ENCODE peak calls at places on chromosomes 5 and 9, in eight cellular contexts. N is CD8-positive, alpha-beta T cell; M is ascending aorta; C is stomach; I is astrocyte; V is heart left ventricle; Q is pancreas; E is WERI-Rb-1. K is an unnamed sample.

GRCh38 chr5:174793684-174794328 is 69.4 kb downstream of the MSX2 start:
- DNase-seq in N (peak), M (peak), C (peak), I (peak), V (peak), Q (peak), E (peak), K (peak)

GRCh38 chr5:133290669-133291235 is 238.9 kb downstream of the HSPA4 start:
- DNase-seq in N (no peak), M (no peak), C (no peak), I (no peak), V (no peak), Q (no peak), E (no peak), K (no peak)

GRCh38 chr9:3337515-3337914 is 188.3 kb downstream of the RFX3 start:
- DNase-seq in N (no peak), M (no peak), C (no peak), I (peak), V (peak), Q (no peak), E (no peak), K (peak)

GRCh38 chr9:108296056-108296455 is 559.7 kb downstream of the ACTL7B start:
- DNase-seq in N (no peak), M (no peak), C (no peak), I (peak), V (no peak), Q (no peak), E (no peak), K (peak)

GRCh38 chr5:14853685-14854084 is 17.9 kb downstream of the ANKH start:
- DNase-seq in N (no peak), M (no peak), C (no peak), I (no peak), V (no peak), Q (no peak), E (no peak), K (no peak)

GRCh38 chr5:132495672-132496630 is 5.4 kb upstream of the IRF1 start:
- DNase-seq in N (peak), M (peak), C (peak), I (peak), V (peak), Q (peak), E (peak), K (peak)

GRCh38 chr5:123813937-123814624 is 302.1 kb downstream of the CSNK1G3 start:
- DNase-seq in N (no peak), M (no peak), C (no peak), I (peak), V (no peak), Q (no peak), E (peak), K (no peak)

GRCh38 chr9:98856982-98857381 is 49.5 kb downstream of the GALNT12 start:
- DNase-seq in N (no peak), M (no peak), C (no peak), I (peak), V (no peak), Q (no peak), E (no peak), K (no peak)

GRCh38 chr9:93588641-93589609 is 12.5 kb downstream of the PHF2 start:
- DNase-seq in N (no peak), M (no peak), C (no peak), I (peak), V (no peak), Q (no peak), E (no peak), K (peak)

GRCh38 chr9:136902259-136902821 is 16.0 kb downstream of the TRAF2 start:
- DNase-seq in N (peak), M (peak), C (peak), I (peak), V (peak), Q (peak), E (no peak), K (peak)

GRCh38 chr9:71857159-71857558 is 53.8 kb downstream of the ABHD17B start:
- DNase-seq in N (no peak), M (no peak), C (no peak), I (no peak), V (no peak), Q (no peak), E (no peak), K (no peak)

GRCh38 chr5:178992291-178992895 is 2.7 kb downstream of the GRM6 start:
- DNase-seq in N (no peak), M (no peak), C (no peak), I (no peak), V (no peak), Q (no peak), E (peak), K (no peak)
- TF ChIP-seq CTCF in N (no peak), M (no peak), C (no peak), I (no peak), V (no peak), Q (no peak), E (no peak), K (no peak)

GRCh38 chr5:59543826-59544442 is 349.6 kb downstream of the PDE4D start:
- DNase-seq in N (no peak), M (no peak), C (no peak), I (no peak), V (no peak), Q (no peak), E (no peak), K (no peak)
- H3K27ac ChIP-seq in N (no peak), M (peak), C (no peak), I (no peak), V (no peak), Q (peak), E (no peak), K (no peak)

GRCh38 chr9:34564617-34565016 is 24.9 kb downstream of the CNTFR start:
- DNase-seq in N (no peak), M (no peak), C (no peak), I (no peak), V (no peak), Q (no peak), E (no peak), K (no peak)

GRCh38 chr9:34560574-34561229 is 28.8 kb downstream of the CNTFR start:
- DNase-seq in N (no peak), M (no peak), C (peak), I (no peak), V (no peak), Q (no peak), E (no peak), K (no peak)

GRCh38 chr9:34563262-34563661 is 26.3 kb downstream of the CNTFR start:
- DNase-seq in N (no peak), M (no peak), C (no peak), I (no peak), V (no peak), Q (no peak), E (no peak), K (no peak)

GRCh38 chr9:34559616-34560546 is 29.6 kb downstream of the CNTFR start:
- DNase-seq in N (no peak), M (no peak), C (peak), I (peak), V (peak), Q (no peak), E (peak), K (peak)

DNA sequence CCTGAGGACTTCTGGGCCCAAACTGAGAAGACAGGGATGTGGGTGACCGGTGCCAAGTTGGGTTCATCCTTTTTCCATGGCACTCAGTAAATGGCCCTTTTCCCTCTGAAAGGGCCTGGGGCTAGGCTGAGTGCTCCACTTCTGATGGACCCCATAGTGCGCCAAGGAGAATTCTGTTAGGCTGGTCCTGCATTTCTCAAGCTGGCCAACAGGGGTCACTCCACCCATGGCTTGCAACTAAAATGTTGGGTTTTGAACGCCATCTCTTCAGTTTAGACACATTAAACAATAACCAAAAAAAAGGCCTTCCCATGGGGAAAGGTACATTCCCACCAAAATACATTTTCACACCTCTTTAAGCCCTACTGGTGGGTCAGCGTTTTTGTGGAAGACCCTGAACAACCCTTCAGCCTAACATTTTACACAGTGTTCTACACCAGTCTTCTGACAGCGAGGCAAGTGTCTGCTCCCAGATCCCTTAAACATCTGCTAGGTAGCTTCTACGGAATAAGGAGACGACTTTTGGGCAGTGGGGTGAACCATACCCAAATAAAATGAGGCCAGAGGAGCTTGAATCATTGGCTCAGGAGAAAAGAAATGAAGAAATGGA is 27.3 kb downstream of the CNTFR start:
- DNase-seq in N (no peak), M (no peak), C (no peak), I (no peak), V (no peak), Q (no peak), E (no peak), K (no peak)
- H3K4me3 ChIP-seq in N (no peak), M (no peak), C (no peak), I (no peak), V (no peak), Q (no peak), E (no peak), K (no peak)

DNA sequence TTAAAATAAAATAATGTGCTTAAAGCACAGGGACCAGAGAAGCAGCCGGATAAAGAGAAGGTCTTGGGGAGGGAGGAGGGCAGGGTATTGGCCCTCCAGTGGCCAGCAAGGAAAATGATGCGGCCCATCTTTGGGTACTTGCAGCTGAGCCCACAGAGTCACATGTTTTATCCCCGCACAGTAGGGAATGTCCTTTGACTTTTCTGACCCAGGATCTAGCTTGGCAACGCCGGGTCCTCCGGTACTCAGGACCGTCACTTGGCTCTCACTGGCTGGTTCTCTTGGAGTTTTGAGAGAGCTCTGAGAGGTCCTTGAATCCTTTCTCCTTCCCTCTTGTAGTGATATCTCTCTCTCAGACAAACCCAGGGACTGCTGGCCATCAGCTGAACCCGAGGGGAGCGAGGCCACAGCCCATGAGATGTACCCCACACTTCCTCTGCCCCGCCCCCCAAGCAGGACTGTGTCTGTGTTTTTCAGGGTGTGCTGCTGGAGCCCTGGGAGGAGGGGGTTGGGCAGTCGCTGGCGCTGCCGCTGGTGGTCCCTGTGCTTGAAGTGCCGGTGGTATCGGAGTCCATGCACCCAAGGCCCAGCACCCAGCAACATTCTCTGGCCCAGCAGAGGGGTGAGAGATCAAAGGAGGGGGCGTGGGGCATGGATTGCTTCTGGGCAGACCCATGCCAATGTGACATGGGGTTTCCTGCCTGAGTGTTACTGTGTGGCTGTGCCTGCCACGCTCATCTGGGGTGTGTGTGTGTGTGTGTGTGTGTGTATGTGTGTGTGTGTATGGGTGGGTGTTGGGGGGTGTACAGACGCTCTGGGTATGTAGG is 35.5 kb upstream of the HSPA9 start:
- DNase-seq in N (no peak), M (no peak), C (no peak), I (no peak), V (no peak), Q (no peak), E (peak), K (no peak)
- TF ChIP-seq CTCF in N (no peak), M (peak), C (no peak), I (peak), V (no peak), Q (no peak), E (peak), K (peak)

DNA sequence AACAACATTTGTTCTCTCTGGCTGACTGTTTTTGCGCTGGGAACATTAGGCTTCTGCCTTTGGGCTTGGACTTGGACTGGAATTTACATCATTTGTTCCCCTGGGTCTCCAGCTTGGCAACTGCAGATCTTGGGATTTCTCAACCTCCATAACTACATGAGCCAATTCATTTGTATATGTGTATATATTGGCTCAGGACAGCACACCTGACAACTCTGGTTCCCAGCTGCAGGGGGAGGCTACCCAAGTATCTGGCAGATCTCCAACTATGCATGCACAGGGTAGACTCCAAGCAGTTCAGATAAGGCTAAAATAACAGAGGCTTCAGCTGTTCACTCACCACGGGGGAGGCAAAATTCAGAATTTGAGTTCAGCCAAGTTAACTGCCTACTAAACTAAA is 31.6 kb upstream of the F2RL1 start:
- DNase-seq in N (no peak), M (peak), C (peak), I (peak), V (peak), Q (peak), E (no peak), K (peak)
- H3K27ac ChIP-seq in N (no peak), M (peak), C (no peak), I (peak), V (peak), Q (no peak), E (no peak), K (peak)

DNA sequence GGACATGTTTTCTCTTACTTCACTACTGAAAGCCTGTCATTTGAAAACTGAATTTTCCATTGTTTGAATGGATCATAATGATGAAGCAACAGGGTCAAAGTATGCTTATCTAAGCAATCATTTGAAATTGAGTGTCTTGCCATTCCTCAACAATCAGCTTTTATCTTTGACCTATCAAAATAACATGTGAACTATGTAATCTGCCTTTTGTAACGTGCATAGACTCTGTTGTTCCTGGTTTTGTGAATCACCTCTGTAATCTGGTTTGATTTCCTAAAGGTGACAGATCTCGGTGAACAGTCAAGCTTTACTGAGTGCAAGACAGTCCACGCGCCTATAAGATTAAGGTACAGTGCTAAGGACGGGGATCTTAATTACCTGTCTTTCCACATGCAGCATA is 3.3 kb downstream of the MEF2C start:
- DNase-seq in N (no peak), M (no peak), C (no peak), I (no peak), V (no peak), Q (no peak), E (peak), K (peak)
- H3K4me3 ChIP-seq in N (no peak), M (peak), C (peak), I (no peak), V (peak), Q (no peak), E (no peak), K (peak)

DNA sequence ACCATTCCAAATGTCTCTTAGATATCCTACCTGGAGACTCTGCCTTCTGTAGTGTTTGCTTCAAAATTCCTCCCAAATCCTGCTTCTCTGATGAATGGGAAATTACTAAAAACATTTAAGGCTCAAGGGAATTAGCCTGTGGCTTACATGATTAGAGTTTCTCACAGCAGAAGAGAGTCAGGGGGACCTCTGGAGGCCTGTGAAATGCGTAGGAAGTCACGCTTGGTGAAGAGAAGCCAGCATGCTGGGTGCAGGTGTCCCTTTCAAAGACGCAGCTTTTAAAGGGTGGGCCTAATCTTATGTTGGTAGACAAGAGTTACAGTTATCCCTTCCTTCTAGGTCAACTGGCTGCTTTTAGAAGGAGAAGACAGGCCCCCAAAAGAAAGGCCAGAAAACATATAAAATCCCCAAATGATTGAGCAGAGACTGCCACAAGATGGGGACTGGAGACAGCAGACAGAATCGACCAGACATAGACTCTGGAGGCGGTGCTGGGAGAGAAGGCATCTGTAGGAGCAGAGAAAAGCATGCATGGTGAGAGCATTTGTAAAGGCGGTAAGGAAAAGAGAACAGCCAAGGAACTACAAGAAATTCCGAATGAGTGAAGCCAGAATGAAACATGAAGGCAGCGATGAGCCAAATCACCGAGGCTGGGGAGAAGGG is 42.3 kb downstream of the B4GALT1 start:
- DNase-seq in N (no peak), M (no peak), C (no peak), I (no peak), V (no peak), Q (no peak), E (peak), K (no peak)
- TF ChIP-seq CTCF in N (no peak), M (no peak), C (no peak), I (no peak), V (no peak), Q (no peak), E (peak), K (no peak)

GRCh38 chr5:127409236-127409921 is 108.1 kb upstream of the PRRC1 start:
- DNase-seq in N (no peak), M (no peak), C (no peak), I (no peak), V (no peak), Q (no peak), E (no peak), K (no peak)

GRCh38 chr5:127409923-127410675 is 107.3 kb upstream of the PRRC1 start:
- DNase-seq in N (no peak), M (no peak), C (no peak), I (no peak), V (no peak), Q (no peak), E (no peak), K (no peak)

GRCh38 chr5:127410906-127411780 is 106.3 kb upstream of the PRRC1 start:
- DNase-seq in N (no peak), M (no peak), C (no peak), I (no peak), V (no peak), Q (no peak), E (no peak), K (no peak)

GRCh38 chr5:127404190-127404589 is 113.2 kb upstream of the PRRC1 start:
- DNase-seq in N (no peak), M (no peak), C (no peak), I (no peak), V (no peak), Q (no peak), E (no peak), K (no peak)

DNA sequence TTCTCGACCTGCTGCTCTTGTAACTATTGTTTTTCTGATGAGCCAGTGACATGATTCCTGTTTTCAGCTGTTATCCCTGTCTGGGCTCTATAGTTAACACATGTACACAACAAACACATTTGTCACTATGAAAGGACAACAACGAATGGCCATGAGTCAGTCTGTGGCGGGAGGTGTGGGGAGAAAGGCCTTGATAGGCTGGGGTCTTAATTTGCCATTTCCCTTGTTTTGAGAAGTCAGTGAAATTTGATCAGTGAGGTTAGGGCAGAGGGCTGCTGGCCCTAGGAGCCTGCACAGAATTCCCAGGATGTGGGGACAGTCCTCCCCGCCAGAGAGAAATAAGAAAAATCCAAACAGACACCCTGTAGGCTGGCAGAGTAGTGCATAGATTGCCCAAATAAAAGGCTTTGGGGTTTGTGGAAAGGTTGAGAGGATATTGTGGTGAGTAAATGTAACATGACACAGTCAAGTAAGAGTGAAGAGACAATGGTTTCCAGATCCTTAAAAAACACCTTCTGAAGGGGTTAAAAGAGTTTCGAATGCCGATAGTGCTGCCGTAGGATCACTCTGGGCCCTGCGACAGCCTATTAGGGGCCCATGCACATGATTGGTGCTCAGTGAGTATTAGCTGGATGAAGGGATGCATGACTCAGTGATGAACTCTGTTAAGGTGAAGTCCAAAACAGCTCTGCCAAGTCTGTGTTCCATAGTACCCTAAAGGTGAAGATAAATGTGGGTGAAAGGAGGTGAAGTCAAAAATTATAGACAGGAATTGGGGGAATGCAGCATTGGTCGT is 110.9 kb upstream of the PRRC1 start:
- DNase-seq in N (no peak), M (no peak), C (no peak), I (no peak), V (no peak), Q (no peak), E (no peak), K (no peak)
- H3K27ac ChIP-seq in N (no peak), M (no peak), C (no peak), I (no peak), V (no peak), Q (no peak), E (no peak), K (no peak)

GRCh38 chr9:75142208-75142607 is 53.9 kb downstream of the OSTF1 start:
- DNase-seq in N (no peak), M (no peak), C (no peak), I (no peak), V (no peak), Q (no peak), E (no peak), K (no peak)
- H3K4me3 ChIP-seq in N (no peak), M (no peak), C (no peak), I (no peak), V (no peak), Q (no peak), E (no peak), K (no peak)

DNA sequence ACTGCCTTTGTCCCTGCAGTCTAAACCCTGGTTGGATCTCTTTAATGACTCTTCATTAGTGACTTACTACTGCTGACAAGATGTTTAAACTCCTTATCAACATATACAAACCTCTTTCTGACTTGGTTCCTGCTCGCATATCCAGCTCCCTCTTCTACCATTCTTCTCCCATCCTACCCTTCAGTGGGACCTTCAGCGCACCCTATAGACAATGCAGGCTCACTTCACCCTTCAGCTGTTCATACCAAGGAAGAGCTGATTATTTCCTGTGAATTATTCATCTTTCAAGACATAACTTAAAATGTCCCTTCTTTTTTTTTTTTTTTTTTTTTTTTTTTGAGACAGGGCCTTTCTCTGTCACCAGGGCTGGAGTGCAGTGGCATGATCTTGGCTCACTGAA is 436.5 kb downstream of the KIAA0825 start:
- DNase-seq in N (no peak), M (no peak), C (no peak), I (no peak), V (no peak), Q (no peak), E (peak), K (no peak)
- TF ChIP-seq CTCF in N (no peak), M (no peak), C (no peak), I (no peak), V (no peak), Q (no peak), E (peak), K (peak)